ENCODE peak calls at places on chromosomes 5 and 9, in five cellular contexts. One of them, this sample, is unnamed.

GRCh38 chr9:121675969-121676822 is 24.8 kb downstream of the DAB2IP start:
- DNase-seq in A549: no peak
- DNase-seq in thyroid gland: peak
- DNase-seq in ovary: peak
- DNase-seq in GM12878: no peak
- DNase-seq in this sample: no peak

GRCh38 chr5:131460867-131461572 is 174.0 kb downstream of the RAPGEF6 start:
- DNase-seq in thyroid gland: no peak
- DNase-seq in ovary: no peak
- DNase-seq in A549: no peak
- DNase-seq in GM12878: no peak
- DNase-seq in this sample: no peak

GRCh38 chr9:5639816-5640215 is 10.9 kb downstream of the RIC1 start:
- DNase-seq in thyroid gland: no peak
- DNase-seq in GM12878: no peak
- DNase-seq in A549: no peak
- DNase-seq in ovary: no peak
- DNase-seq in this sample: no peak

GRCh38 chr5:127930311-127930710 is 153.3 kb upstream of the SLC12A2 start:
- DNase-seq in ovary: no peak
- DNase-seq in thyroid gland: no peak
- DNase-seq in A549: peak
- DNase-seq in GM12878: no peak
- DNase-seq in this sample: peak

GRCh38 chr5:135072357-135073247 is 38.6 kb upstream of the PITX1 start:
- DNase-seq in thyroid gland: no peak
- DNase-seq in ovary: no peak
- DNase-seq in GM12878: no peak
- DNase-seq in A549: no peak
- DNase-seq in this sample: no peak

GRCh38 chr9:6302417-6302816 is 25.8 kb upstream of the TPD52L3 start:
- DNase-seq in A549: no peak
- DNase-seq in ovary: no peak
- DNase-seq in thyroid gland: no peak
- DNase-seq in GM12878: no peak
- DNase-seq in this sample: no peak

GRCh38 chr9:14722391-14723035 is at the start of gene CER1:
- DNase-seq in thyroid gland: no peak
- DNase-seq in GM12878: no peak
- DNase-seq in ovary: no peak
- DNase-seq in A549: no peak
- DNase-seq in this sample: no peak

GRCh38 chr5:176661676-176662075 is 14.4 kb downstream of the TSPAN17 start:
- DNase-seq in GM12878: no peak
- DNase-seq in A549: no peak
- DNase-seq in ovary: no peak
- DNase-seq in thyroid gland: no peak
- DNase-seq in this sample: no peak

GRCh38 chr9:136170291-136170901 is 34.5 kb downstream of the LHX3 start:
- DNase-seq in thyroid gland: peak
- DNase-seq in GM12878: no peak
- DNase-seq in ovary: peak
- DNase-seq in A549: peak
- DNase-seq in this sample: peak

GRCh38 chr9:120032639-120033038 is 547.3 kb downstream of the CDK5RAP2 start:
- DNase-seq in thyroid gland: no peak
- DNase-seq in ovary: no peak
- DNase-seq in GM12878: no peak
- DNase-seq in A549: no peak
- DNase-seq in this sample: peak

GRCh38 chr9:122036988-122037387 is 56.1 kb downstream of the TTLL11 start:
- DNase-seq in GM12878: no peak
- DNase-seq in A549: no peak
- DNase-seq in thyroid gland: no peak
- DNase-seq in ovary: no peak
- DNase-seq in this sample: peak

GRCh38 chr9:76704601-76705204 is 59.5 kb upstream of the PCA3 start:
- DNase-seq in GM12878: peak
- DNase-seq in A549: peak
- DNase-seq in ovary: no peak
- DNase-seq in thyroid gland: no peak
- DNase-seq in this sample: peak

GRCh38 chr5:33807771-33808170 is 84.0 kb downstream of the ADAMTS12 start:
- DNase-seq in thyroid gland: no peak
- DNase-seq in A549: no peak
- DNase-seq in GM12878: no peak
- DNase-seq in ovary: no peak
- DNase-seq in this sample: no peak

GRCh38 chr5:157528036-157528632 is 47.4 kb downstream of the ADAM19 start:
- DNase-seq in A549: no peak
- DNase-seq in ovary: no peak
- DNase-seq in GM12878: no peak
- DNase-seq in thyroid gland: no peak
- DNase-seq in this sample: no peak

GRCh38 chr5:135559342-135559741 is 19.4 kb downstream of the CXCL14 start:
- DNase-seq in ovary: no peak
- DNase-seq in GM12878: no peak
- DNase-seq in A549: peak
- DNase-seq in thyroid gland: no peak
- DNase-seq in this sample: peak

GRCh38 chr5:153965102-153965645 is 73.5 kb downstream of the FAM114A2 start:
- DNase-seq in thyroid gland: peak
- DNase-seq in ovary: peak
- DNase-seq in GM12878: peak
- DNase-seq in A549: peak
- DNase-seq in this sample: peak

GRCh38 chr9:90058364-90058763 is 453.6 kb downstream of the GADD45G start:
- DNase-seq in ovary: no peak
- DNase-seq in thyroid gland: no peak
- DNase-seq in GM12878: no peak
- DNase-seq in A549: no peak
- DNase-seq in this sample: no peak

GRCh38 chr5:2265341-2265740 is 382.6 kb upstream of the IRX4 start:
- DNase-seq in thyroid gland: no peak
- DNase-seq in ovary: no peak
- DNase-seq in A549: no peak
- DNase-seq in GM12878: no peak
- DNase-seq in this sample: no peak

DNA sequence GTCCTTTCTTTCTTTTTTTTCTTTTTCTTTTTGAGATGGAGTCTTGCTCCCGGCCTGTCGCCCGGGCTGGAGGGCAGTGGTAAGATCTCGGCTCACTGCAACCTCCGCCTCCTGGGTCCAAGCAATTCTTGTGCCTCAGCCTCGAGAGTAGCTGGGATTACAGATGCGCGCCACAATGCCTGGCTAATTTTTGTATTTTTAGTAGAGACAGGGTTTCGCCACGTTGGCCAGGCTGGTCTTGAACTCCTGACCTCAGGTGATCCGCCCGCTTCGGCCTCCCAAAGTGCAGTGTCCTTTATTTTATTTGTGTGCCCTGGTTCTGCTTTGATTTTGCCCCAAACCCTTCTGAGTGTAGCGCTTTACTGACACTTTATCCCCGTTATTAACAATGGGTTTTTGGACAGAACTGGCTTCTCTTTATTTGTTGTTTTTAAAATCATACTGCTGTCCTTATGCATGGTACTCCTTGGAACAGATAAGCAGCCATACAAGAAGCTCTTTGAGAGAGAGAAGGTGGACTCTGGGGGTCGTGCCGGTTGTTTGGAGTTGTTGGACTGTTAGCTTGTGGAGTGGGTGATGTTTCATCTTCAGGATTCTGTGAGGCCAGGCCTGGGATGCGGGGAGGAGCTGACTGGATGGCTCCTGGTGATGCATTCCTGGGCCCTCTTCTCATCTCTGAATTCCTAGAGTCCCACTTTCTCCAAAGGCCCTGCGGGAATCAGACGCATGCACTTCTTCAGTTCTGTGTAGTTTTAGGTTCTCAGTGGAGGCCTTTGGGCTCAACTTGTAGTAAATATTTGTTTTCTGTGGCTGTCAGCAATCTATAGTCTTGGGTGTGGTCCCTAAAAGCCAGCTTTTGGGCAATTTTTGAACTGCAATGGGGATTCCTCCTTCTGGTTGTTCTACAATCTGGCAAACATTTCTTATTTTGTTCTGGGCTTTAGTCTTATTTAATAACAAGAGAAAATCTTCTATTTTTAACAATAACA is 47.8 kb downstream of the PTTG1 start:
- DNase-seq in GM12878: no peak
- DNase-seq in ovary: no peak
- DNase-seq in A549: no peak
- DNase-seq in thyroid gland: no peak
- DNase-seq in this sample: no peak
- TF ChIP-seq POLR2A in GM12878: peak
- TF ChIP-seq POLR2A in ovary: no peak
- TF ChIP-seq POLR2A in A549: no peak
- TF ChIP-seq POLR2A in thyroid gland: no peak
- TF ChIP-seq POLR2A in this sample: no peak

GRCh38 chr5:160467555-160468418 is 46.1 kb downstream of the PTTG1 start:
- DNase-seq in thyroid gland: peak
- DNase-seq in GM12878: peak
- DNase-seq in A549: peak
- DNase-seq in ovary: peak
- DNase-seq in this sample: no peak
- TF ChIP-seq POLR2A in thyroid gland: no peak
- TF ChIP-seq POLR2A in GM12878: peak
- TF ChIP-seq POLR2A in A549: no peak
- TF ChIP-seq POLR2A in ovary: no peak
- TF ChIP-seq POLR2A in this sample: no peak

DNA sequence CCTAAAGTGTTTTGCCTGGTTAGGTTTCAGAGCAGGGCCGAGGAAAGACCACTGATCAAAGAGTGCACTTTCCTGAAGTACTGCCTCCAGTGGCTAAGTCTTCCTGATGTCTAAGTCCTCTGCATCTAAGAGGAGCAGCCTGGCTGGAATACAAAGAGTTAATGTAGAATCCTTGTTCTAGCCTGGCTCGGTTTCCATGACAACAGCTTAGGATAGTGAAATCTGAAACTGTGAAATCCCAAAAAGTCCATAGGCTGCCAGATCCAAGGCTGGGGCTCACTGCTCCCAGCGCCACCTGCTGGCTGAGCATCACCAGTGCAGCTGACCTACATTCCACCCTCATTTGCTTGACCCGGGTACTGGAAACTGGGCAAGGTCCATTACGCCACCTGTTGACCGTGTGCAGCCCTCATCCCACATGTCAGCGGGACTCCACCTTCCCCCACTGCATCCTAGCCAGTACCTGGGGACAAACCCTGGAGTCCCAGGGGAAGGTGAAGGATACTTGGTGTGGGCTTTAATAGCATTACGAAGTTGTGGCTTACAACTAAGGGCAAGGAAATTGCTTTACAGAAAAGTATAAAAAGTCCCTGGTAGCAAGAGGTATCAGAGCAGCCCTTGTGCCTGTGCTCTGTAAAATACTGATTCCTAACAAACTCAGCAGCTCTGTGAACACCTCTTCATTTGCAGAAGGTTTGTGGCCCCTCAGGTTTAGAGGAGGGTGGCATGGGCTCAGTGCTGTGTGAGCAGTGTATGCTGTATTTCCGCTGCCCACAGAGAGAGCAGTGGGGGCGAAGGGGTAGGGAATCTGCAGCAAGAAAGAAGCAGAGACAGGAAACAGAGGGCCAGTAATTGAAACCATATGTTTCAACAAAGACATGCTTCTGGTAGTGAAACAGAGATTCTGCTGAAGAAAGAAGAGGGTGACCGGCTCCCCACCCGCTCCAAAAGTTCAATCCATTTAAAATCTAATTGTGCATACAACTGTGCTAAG is 36.0 kb downstream of the PCDHGC5 start:
- DNase-seq in ovary: peak
- DNase-seq in GM12878: no peak
- DNase-seq in A549: peak
- DNase-seq in thyroid gland: peak
- DNase-seq in this sample: peak
- TF ChIP-seq POLR2A in ovary: no peak
- TF ChIP-seq POLR2A in GM12878: peak
- TF ChIP-seq POLR2A in A549: no peak
- TF ChIP-seq POLR2A in thyroid gland: no peak
- TF ChIP-seq POLR2A in this sample: no peak

DNA sequence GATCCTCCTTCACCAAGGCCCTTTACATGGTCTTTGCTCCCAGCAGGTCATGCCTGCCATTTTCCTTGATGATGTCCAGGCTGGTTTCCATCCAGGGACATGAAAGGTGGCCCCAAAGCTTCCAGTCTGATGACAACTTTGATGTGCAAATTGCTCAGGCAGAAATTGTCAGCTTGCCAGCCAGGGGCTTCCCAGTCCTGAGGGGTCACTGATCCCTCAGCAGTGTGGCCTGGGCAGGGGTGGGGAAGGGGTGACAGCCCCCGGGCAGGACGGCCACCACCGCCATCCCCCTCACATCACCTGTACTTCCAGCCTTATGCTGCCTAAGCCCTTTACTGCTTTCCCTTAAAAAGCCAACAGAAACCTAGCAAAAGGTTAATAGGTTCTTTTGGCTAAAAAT is 96.3 kb downstream of the ANKRD33B start:
- DNase-seq in GM12878: no peak
- DNase-seq in A549: no peak
- DNase-seq in thyroid gland: no peak
- DNase-seq in ovary: no peak
- DNase-seq in this sample: no peak
- TF ChIP-seq POLR2A in GM12878: no peak
- TF ChIP-seq POLR2A in A549: no peak
- TF ChIP-seq POLR2A in thyroid gland: no peak
- TF ChIP-seq POLR2A in ovary: no peak
- TF ChIP-seq POLR2A in this sample: no peak

GRCh38 chr9:214488-215448 is at the start of gene DOCK8:
- DNase-seq in GM12878: no peak
- DNase-seq in thyroid gland: peak
- DNase-seq in A549: peak
- DNase-seq in ovary: peak
- DNase-seq in this sample: no peak
- TF ChIP-seq POLR2A in GM12878: peak
- TF ChIP-seq POLR2A in thyroid gland: no peak
- TF ChIP-seq POLR2A in A549: no peak
- TF ChIP-seq POLR2A in ovary: no peak
- TF ChIP-seq POLR2A in this sample: no peak